ENCODE peak calls at places on chromosomes 2 and 18, in four cellular contexts. W, J, D and E are unnamed samples.

GRCh38 chr18:64244571-64244970 is 95.7 kb upstream of the LINC00305 start:
- DNase-seq in D (no peak), J (no peak), W (no peak), E (no peak)

GRCh38 chr18:50432915-50433314 is 58.1 kb downstream of the SKA1 start:
- DNase-seq in J (no peak), W (no peak), D (no peak), E (no peak)

GRCh38 chr18:78620326-78620725 is 359.3 kb upstream of the SALL3 start:
- DNase-seq in W (no peak), D (no peak), J (no peak), E (no peak)

GRCh38 chr2:5990021-5990420 is 297.8 kb downstream of the SOX11 start:
- DNase-seq in D (no peak), W (no peak), J (no peak), E (no peak)

GRCh38 chr2:238257786-238258700 is 18.2 kb upstream of the HES6 start:
- DNase-seq in W (no peak), D (no peak), J (no peak), E (no peak)

GRCh38 chr2:128691526-128691925 is 372.9 kb upstream of the HS6ST1 start:
- DNase-seq in W (no peak), D (no peak), J (no peak), E (no peak)

GRCh38 chr2:109171444-109172334 is 42.7 kb downstream of the SH3RF3 start:
- DNase-seq in D (peak), J (peak), W (no peak), E (peak)

GRCh38 chr2:180524458-180524857 is 455.9 kb upstream of the UBE2E3 start:
- DNase-seq in D (no peak), W (no peak), J (no peak), E (no peak)

GRCh38 chr18:13574355-13574754 is 152.0 kb downstream of the FAM210A start:
- DNase-seq in D (no peak), J (no peak), W (no peak), E (no peak)

GRCh38 chr2:150619607-150620330 is 132.3 kb upstream of the RND3 start:
- DNase-seq in J (no peak), D (peak), W (no peak), E (no peak)

GRCh38 chr2:104465978-104466377 is 387.9 kb upstream of the POU3F3 start:
- DNase-seq in J (no peak), D (no peak), W (no peak), E (no peak)

GRCh38 chr2:220127311-220127710 is 499.9 kb downstream of the SLC4A3 start:
- DNase-seq in J (no peak), D (no peak), W (no peak), E (no peak)

DNA sequence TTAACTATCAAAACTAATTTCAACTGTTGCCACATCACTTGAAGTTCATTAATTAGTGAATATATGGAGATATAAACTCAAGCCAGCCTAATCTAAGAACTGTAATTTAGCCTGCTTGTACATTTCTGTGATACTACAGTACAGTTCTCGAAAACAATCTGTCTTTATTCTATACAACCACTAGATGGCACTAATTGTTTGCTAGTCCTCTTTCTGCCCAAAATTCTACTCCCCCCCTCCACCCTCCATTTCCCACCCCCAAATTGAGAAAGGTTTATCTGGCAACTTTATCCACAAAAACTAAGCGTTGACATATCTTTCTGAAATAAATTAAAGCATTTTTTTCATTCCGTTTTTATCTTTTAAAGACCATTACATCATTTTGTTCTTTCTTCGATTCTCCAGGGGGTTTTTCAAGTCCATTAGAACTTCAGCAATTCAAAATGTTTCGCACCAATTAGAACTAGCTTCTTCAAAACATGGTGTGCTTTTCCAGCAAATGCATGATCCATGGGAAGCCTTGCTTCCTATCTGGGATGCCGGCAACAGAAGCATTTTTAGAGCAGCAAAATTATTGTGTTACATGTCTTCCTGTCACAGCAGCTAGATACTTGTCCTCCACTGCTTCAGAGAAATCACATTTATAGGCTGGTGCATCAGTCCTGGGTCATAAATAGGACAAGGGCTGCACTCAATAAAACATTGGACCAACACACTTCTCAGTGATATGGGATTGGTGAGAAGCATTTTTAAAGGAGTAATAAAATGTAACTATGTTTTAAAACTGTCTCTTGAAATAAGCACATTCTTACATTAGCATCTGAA is 241.3 kb downstream of the PAX3 start:
- DNase-seq in W (peak), J (no peak), D (no peak), E (no peak)
- TF ChIP-seq CTCF in W (peak), J (peak), D (no peak), E (peak)

GRCh38 chr2:120465989-120466703 is 120.2 kb downstream of the INHBB start:
- DNase-seq in D (peak), W (no peak), J (no peak), E (no peak)
- H3K27ac ChIP-seq in D (no peak), W (no peak), J (no peak), E (no peak)

DNA sequence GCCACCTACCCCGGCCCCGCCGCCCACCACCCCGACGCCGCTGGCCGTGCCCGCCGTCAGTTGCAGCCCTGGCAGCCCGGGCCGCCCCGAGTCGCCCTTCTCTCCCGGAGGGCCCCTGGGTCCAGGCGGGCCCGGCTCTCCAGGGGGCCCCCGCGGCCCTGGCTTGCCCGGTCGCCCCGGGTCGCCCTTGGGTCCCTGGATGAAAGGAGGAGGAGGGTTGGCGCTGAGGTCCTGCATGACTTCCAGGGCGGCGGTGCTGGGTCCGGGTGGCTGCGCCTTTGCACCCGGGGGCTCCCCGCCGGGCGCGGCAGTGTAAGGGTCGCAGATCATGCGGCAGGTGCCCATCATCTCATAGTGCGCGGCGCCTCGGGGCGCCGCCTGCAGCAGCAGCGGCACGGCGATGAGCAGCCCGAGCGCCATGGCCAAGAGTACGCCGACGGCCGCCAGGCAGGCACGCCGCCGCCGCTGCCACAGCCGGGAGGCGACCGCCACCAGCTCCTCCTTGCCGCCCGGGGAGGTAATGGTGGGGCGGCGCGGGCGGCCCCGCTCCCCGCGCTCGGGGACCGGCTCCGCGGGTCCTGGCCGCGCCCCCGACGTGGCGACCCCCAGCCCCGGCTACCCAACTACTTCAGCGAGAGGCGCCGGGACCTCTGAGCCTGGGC is 570 bp downstream of the C1QL2 start:
- DNase-seq in J (no peak), D (no peak), W (no peak), E (no peak)
- TF ChIP-seq CTCF in J (no peak), D (no peak), W (no peak), E (no peak)

DNA sequence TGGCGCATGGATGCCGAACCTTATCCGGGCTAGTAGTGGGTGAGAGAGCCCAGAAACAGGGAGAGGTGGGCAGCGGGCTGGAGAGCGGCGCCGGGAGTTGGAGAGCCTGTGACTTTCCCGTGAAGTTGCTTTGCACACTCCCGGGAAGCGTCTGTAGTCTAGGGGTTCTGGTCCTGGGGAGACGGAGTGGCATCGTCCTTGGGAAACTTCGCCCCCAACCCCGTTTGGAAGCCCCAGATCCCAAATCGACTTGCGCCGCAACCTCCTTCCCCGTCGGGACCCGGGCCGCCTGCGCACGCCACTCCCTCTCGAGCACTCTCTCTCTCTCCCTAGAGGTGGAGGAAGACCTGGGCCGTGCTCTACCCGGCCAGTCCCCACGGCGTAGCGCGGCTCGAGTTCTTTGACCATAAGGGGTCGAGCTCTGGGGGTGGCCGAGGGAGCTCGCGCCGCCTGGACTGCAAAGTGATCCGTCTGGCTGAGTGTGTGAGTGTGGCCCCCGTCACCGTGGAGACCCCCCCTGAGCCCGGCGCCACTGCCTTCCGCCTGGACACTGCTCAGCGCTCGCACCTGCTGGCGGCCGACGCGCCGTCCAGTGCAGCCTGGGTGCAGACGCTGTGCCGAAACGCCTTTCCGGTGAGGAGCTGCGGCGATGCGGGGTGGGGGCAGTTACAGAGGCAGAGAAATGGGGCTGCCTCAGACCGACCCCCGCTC is 456 bp downstream of the DOK1 start:
- DNase-seq in W (peak), D (peak), J (no peak), E (peak)
- H3K27ac ChIP-seq in W (no peak), D (peak), J (peak), E (peak)